ENCODE peak calls at places on chromosomes 6 and 20, in four cellular contexts. One of them, this sample, is unnamed.

GRCh38 chr6:68279793-68280557 is 355.1 kb upstream of the ADGRB3 start:
- DNase-seq in SK-N-SH: no peak
- DNase-seq in K562: peak
- DNase-seq in H1: no peak
- DNase-seq in this sample: no peak

GRCh38 chr20:397432-398237 is 10.5 kb upstream of the RBCK1 start:
- DNase-seq in SK-N-SH: no peak
- DNase-seq in K562: no peak
- DNase-seq in H1: no peak
- DNase-seq in this sample: no peak

GRCh38 chr20:44582321-44583025 is at the start of gene PKIG:
- DNase-seq in SK-N-SH: no peak
- DNase-seq in K562: peak
- DNase-seq in H1: no peak
- DNase-seq in this sample: no peak

GRCh38 chr20:50449789-50450492 is 60.2 kb upstream of the PTPN1 start:
- DNase-seq in SK-N-SH: no peak
- DNase-seq in K562: no peak
- DNase-seq in H1: no peak
- DNase-seq in this sample: peak

GRCh38 chr6:17585766-17586502 is 14.2 kb upstream of the FAM8A1 start:
- DNase-seq in SK-N-SH: no peak
- DNase-seq in K562: no peak
- DNase-seq in H1: no peak
- DNase-seq in this sample: no peak

GRCh38 chr6:8170245-8170644 is 67.9 kb upstream of the EEF1E1 start:
- DNase-seq in SK-N-SH: no peak
- DNase-seq in K562: no peak
- DNase-seq in H1: no peak
- DNase-seq in this sample: no peak

GRCh38 chr6:116072368-116072767 is 11.7 kb upstream of the FRK start:
- DNase-seq in SK-N-SH: no peak
- DNase-seq in K562: no peak
- DNase-seq in H1: no peak
- DNase-seq in this sample: no peak

GRCh38 chr20:47318027-47318595 is 38.4 kb downstream of the ZMYND8 start:
- DNase-seq in SK-N-SH: no peak
- DNase-seq in K562: peak
- DNase-seq in H1: peak
- DNase-seq in this sample: no peak

GRCh38 chr6:13113956-13114593 is 214.3 kb downstream of the TBC1D7 start:
- DNase-seq in SK-N-SH: peak
- DNase-seq in K562: no peak
- DNase-seq in H1: no peak
- DNase-seq in this sample: no peak
- TF ChIP-seq NRF1 in SK-N-SH: no peak
- TF ChIP-seq NRF1 in K562: no peak
- TF ChIP-seq NRF1 in H1: no peak
- TF ChIP-seq NRF1 in this sample: no peak

DNA sequence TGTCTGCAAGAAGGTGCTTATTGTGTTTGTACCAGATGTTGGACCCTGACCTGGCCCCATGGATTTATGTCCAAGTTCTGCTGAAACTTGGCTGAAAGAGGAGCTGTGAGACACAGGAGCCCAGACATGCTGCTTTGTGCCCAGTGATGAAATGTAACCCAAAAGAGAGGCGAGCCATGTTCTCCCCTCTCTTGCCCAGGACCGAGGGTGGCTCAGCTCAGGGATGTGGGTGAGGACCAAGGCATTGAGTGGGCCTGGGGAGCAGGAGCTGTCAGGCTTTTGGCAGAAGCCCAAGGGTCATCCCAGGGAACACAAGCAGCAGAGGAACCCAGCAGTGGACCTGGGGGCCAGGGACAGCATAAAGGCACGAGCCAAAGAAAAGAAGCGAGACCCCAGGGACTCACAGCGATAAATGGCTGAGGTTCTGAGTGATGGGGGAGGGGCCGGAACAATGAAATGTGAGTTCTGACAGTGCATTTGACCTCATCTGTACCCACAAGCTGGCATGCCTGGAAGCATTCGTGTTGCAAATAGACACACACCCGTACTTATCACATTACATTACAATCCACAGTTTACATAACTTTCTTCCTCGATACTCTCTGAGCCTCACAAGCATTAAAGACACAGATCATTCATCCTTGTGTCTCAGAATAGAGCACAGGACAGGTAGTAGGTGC is 363.3 kb upstream of the JARID2 start:
- DNase-seq in SK-N-SH: no peak
- DNase-seq in K562: no peak
- DNase-seq in H1: no peak
- DNase-seq in this sample: no peak
- TF ChIP-seq NRF1 in SK-N-SH: no peak
- TF ChIP-seq NRF1 in K562: no peak
- TF ChIP-seq NRF1 in H1: no peak
- TF ChIP-seq NRF1 in this sample: no peak

GRCh38 chr6:35078226-35078850 is 62.8 kb downstream of the TCP11 start:
- DNase-seq in SK-N-SH: no peak
- DNase-seq in K562: no peak
- DNase-seq in H1: no peak
- DNase-seq in this sample: no peak

GRCh38 chr6:35080016-35080680 is 61.0 kb downstream of the TCP11 start:
- DNase-seq in SK-N-SH: no peak
- DNase-seq in K562: no peak
- DNase-seq in H1: no peak
- DNase-seq in this sample: no peak

GRCh38 chr6:35077713-35078105 is 63.4 kb downstream of the TCP11 start:
- DNase-seq in SK-N-SH: no peak
- DNase-seq in K562: no peak
- DNase-seq in H1: no peak
- DNase-seq in this sample: no peak

GRCh38 chr6:35079311-35080000 is 61.7 kb downstream of the TCP11 start:
- DNase-seq in SK-N-SH: no peak
- DNase-seq in K562: no peak
- DNase-seq in H1: no peak
- DNase-seq in this sample: no peak

DNA sequence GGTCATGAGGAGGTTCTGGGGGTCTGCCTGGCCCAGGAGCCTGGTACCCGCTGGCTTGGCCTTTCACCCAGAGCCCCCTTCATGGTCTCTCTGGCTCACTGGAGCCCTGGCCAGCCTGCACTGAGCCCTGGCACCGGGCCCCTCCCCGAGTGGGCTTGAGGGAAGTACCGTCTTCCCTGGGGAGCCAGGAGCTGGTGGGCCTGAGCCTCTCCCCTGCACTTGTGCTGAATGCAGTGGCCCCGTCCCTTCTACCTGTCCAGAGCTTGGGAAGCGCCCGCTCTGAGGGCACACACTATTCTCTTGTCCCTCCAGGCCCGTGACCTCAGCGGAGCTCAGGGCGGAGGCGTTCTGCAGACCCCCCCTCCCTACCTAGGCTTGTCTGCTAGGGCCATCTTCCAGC is 62.2 kb downstream of the TCP11 start:
- DNase-seq in SK-N-SH: no peak
- DNase-seq in K562: no peak
- DNase-seq in H1: no peak
- DNase-seq in this sample: no peak
- TF ChIP-seq NRF1 in SK-N-SH: no peak
- TF ChIP-seq NRF1 in K562: no peak
- TF ChIP-seq NRF1 in H1: no peak
- TF ChIP-seq NRF1 in this sample: no peak

DNA sequence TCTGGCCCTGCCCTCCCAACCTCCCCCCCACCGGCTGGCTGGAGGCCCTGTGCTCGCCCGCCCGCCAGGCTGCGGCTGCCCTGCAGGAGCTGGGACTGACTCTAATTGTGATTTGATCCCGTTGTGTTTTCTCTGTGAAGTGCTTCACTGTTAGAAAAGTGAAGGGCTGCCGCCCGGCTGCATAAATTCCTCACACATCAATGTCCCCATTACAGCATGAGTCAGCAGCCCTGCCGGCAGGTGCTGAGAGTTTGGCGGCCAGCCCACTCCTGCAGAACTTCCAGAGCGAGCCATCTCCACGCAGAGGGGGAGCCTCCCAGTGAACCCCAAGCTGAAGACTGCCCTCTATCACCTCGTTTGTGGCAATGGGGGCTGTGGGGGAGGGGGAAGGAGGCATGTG is 137.9 kb downstream of the DLL1 start:
- DNase-seq in SK-N-SH: no peak
- DNase-seq in K562: peak
- DNase-seq in H1: no peak
- DNase-seq in this sample: no peak
- TF ChIP-seq NRF1 in SK-N-SH: no peak
- TF ChIP-seq NRF1 in K562: no peak
- TF ChIP-seq NRF1 in H1: no peak
- TF ChIP-seq NRF1 in this sample: no peak

DNA sequence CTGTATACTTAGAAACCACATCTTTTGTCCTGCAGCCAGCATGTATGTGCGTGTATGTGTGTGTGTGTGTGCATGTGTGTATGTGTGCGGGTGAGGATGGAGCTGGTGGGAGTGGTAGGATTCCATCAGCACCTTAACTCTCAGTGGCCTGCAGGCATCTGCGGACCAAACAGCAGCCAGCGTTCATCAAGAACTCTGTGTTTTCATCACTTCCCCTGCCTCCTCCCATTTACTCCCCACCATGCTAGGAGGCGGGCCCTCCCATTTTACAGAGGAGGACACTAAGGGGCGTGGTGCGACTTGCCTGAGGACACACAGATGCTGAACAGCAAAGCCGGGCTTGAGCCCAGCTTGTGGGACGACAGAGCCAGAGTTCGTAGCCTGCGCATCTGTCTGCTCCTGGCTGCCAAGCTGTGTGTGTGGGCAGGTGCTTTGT is 8.9 kb downstream of the VSTM2L start:
- DNase-seq in SK-N-SH: peak
- DNase-seq in K562: peak
- DNase-seq in H1: peak
- DNase-seq in this sample: no peak
- TF ChIP-seq NRF1 in SK-N-SH: peak
- TF ChIP-seq NRF1 in K562: peak
- TF ChIP-seq NRF1 in H1: no peak
- TF ChIP-seq NRF1 in this sample: no peak

GRCh38 chr6:27889628-27890315 is 22.4 kb downstream of the OR2B2 start:
- DNase-seq in SK-N-SH: no peak
- DNase-seq in K562: peak
- DNase-seq in H1: no peak
- DNase-seq in this sample: no peak
- TF ChIP-seq NRF1 in SK-N-SH: no peak
- TF ChIP-seq NRF1 in K562: no peak
- TF ChIP-seq NRF1 in H1: no peak
- TF ChIP-seq NRF1 in this sample: no peak

GRCh38 chr6:40536442-40536841 is 50.7 kb downstream of the LRFN2 start:
- DNase-seq in SK-N-SH: peak
- DNase-seq in K562: peak
- DNase-seq in H1: no peak
- DNase-seq in this sample: no peak
- TF ChIP-seq NRF1 in SK-N-SH: no peak
- TF ChIP-seq NRF1 in K562: no peak
- TF ChIP-seq NRF1 in H1: no peak
- TF ChIP-seq NRF1 in this sample: no peak

GRCh38 chr6:108275971-108276370 is 15.1 kb upstream of the SNX3 start:
- DNase-seq in SK-N-SH: no peak
- DNase-seq in K562: peak
- DNase-seq in H1: peak
- DNase-seq in this sample: no peak
- TF ChIP-seq NRF1 in SK-N-SH: no peak
- TF ChIP-seq NRF1 in K562: no peak
- TF ChIP-seq NRF1 in H1: no peak
- TF ChIP-seq NRF1 in this sample: no peak